ENCODE peak calls at places on chromosomes 5 and 9, in six cellular contexts. One of them, this sample, is unnamed.

GRCh38 chr9:94783121-94783664 is 56.7 kb downstream of the AOPEP start:
- DNase-seq in NCI-H2081: peak; percentile 92
- DNase-seq in activated T-helper 2 cell treated with anti-CD3 and anti-CD28 coated beads, Interferon-gamma antibody, Interleukin-2, Interleukin-4, amounts not matched to agents 10 μg/mL and 5 μg/mL and 100 μg/mL, durations not matched to agents 14 hours and 24 hours and 36 hours: peak; percentile 10
- DNase-seq in type B pancreatic cell: no peak
- DNase-seq in heart right ventricle: peak; percentile 34
- DNase-seq in K562: peak; percentile 70
- DNase-seq in this sample: peak; percentile 59

GRCh38 chr9:126957687-126958053 is 43.1 kb downstream of the RALGPS1 start:
- DNase-seq in type B pancreatic cell: no peak
- DNase-seq in K562: peak; percentile 23
- DNase-seq in activated T-helper 2 cell treated with anti-CD3 and anti-CD28 coated beads, Interferon-gamma antibody, Interleukin-2, Interleukin-4, amounts not matched to agents 10 μg/mL and 5 μg/mL and 100 μg/mL, durations not matched to agents 14 hours and 24 hours and 36 hours: no peak
- DNase-seq in heart right ventricle: no peak
- DNase-seq in NCI-H2081: no peak
- DNase-seq in this sample: no peak

GRCh38 chr5:135075621-135076585 is 41.9 kb upstream of the PITX1 start:
- DNase-seq in heart right ventricle: no peak
- DNase-seq in activated T-helper 2 cell treated with anti-CD3 and anti-CD28 coated beads, Interferon-gamma antibody, Interleukin-2, Interleukin-4, amounts not matched to agents 10 μg/mL and 5 μg/mL and 100 μg/mL, durations not matched to agents 14 hours and 24 hours and 36 hours: no peak
- DNase-seq in K562: no peak
- DNase-seq in type B pancreatic cell: no peak
- DNase-seq in NCI-H2081: no peak
- DNase-seq in this sample: no peak

GRCh38 chr5:88662801-88663360 is 220.1 kb downstream of the MEF2C start:
- DNase-seq in type B pancreatic cell: no peak
- DNase-seq in K562: no peak
- DNase-seq in heart right ventricle: no peak
- DNase-seq in NCI-H2081: no peak
- DNase-seq in activated T-helper 2 cell treated with anti-CD3 and anti-CD28 coated beads, Interferon-gamma antibody, Interleukin-2, Interleukin-4, amounts not matched to agents 10 μg/mL and 5 μg/mL and 100 μg/mL, durations not matched to agents 14 hours and 24 hours and 36 hours: no peak
- DNase-seq in this sample: no peak

GRCh38 chr9:108286807-108287206 is 569.0 kb downstream of the ACTL7B start:
- DNase-seq in heart right ventricle: no peak
- DNase-seq in K562: peak; percentile 20
- DNase-seq in type B pancreatic cell: no peak
- DNase-seq in NCI-H2081: no peak
- DNase-seq in activated T-helper 2 cell treated with anti-CD3 and anti-CD28 coated beads, Interferon-gamma antibody, Interleukin-2, Interleukin-4, amounts not matched to agents 10 μg/mL and 5 μg/mL and 100 μg/mL, durations not matched to agents 14 hours and 24 hours and 36 hours: no peak
- DNase-seq in this sample: no peak

GRCh38 chr5:23169660-23170416 is 316.7 kb upstream of the CDH12 start:
- DNase-seq in activated T-helper 2 cell treated with anti-CD3 and anti-CD28 coated beads, Interferon-gamma antibody, Interleukin-2, Interleukin-4, amounts not matched to agents 10 μg/mL and 5 μg/mL and 100 μg/mL, durations not matched to agents 14 hours and 24 hours and 36 hours: no peak
- DNase-seq in K562: no peak
- DNase-seq in NCI-H2081: no peak
- DNase-seq in type B pancreatic cell: no peak
- DNase-seq in heart right ventricle: no peak
- DNase-seq in this sample: no peak

GRCh38 chr5:32710335-32710858 is 724 bp upstream of the NPR3 start:
- DNase-seq in activated T-helper 2 cell treated with anti-CD3 and anti-CD28 coated beads, Interferon-gamma antibody, Interleukin-2, Interleukin-4, amounts not matched to agents 10 μg/mL and 5 μg/mL and 100 μg/mL, durations not matched to agents 14 hours and 24 hours and 36 hours: no peak
- DNase-seq in K562: no peak
- DNase-seq in heart right ventricle: peak; percentile 45
- DNase-seq in type B pancreatic cell: peak; percentile 72
- DNase-seq in NCI-H2081: no peak
- DNase-seq in this sample: peak; percentile 60

GRCh38 chr5:177154003-177154643 is 20.6 kb downstream of the NSD1 start:
- DNase-seq in K562: no peak
- DNase-seq in activated T-helper 2 cell treated with anti-CD3 and anti-CD28 coated beads, Interferon-gamma antibody, Interleukin-2, Interleukin-4, amounts not matched to agents 10 μg/mL and 5 μg/mL and 100 μg/mL, durations not matched to agents 14 hours and 24 hours and 36 hours: no peak
- DNase-seq in NCI-H2081: no peak
- DNase-seq in type B pancreatic cell: no peak
- DNase-seq in heart right ventricle: no peak
- DNase-seq in this sample: no peak

GRCh38 chr9:136329211-136329627 is 1.9 kb downstream of the GPSM1 start:
- DNase-seq in activated T-helper 2 cell treated with anti-CD3 and anti-CD28 coated beads, Interferon-gamma antibody, Interleukin-2, Interleukin-4, amounts not matched to agents 10 μg/mL and 5 μg/mL and 100 μg/mL, durations not matched to agents 14 hours and 24 hours and 36 hours: no peak
- DNase-seq in NCI-H2081: no peak
- DNase-seq in type B pancreatic cell: no peak
- DNase-seq in K562: no peak
- DNase-seq in heart right ventricle: peak; percentile 18
- DNase-seq in this sample: peak; percentile 38

GRCh38 chr5:174413520-174414314 is 310.7 kb upstream of the MSX2 start:
- DNase-seq in K562: no peak
- DNase-seq in type B pancreatic cell: no peak
- DNase-seq in activated T-helper 2 cell treated with anti-CD3 and anti-CD28 coated beads, Interferon-gamma antibody, Interleukin-2, Interleukin-4, amounts not matched to agents 10 μg/mL and 5 μg/mL and 100 μg/mL, durations not matched to agents 14 hours and 24 hours and 36 hours: no peak
- DNase-seq in NCI-H2081: no peak
- DNase-seq in heart right ventricle: no peak
- DNase-seq in this sample: no peak

GRCh38 chr9:133810556-133811195 is 72.5 kb upstream of the SARDH start:
- DNase-seq in K562: no peak
- DNase-seq in NCI-H2081: no peak
- DNase-seq in type B pancreatic cell: no peak
- DNase-seq in heart right ventricle: no peak
- DNase-seq in activated T-helper 2 cell treated with anti-CD3 and anti-CD28 coated beads, Interferon-gamma antibody, Interleukin-2, Interleukin-4, amounts not matched to agents 10 μg/mL and 5 μg/mL and 100 μg/mL, durations not matched to agents 14 hours and 24 hours and 36 hours: no peak
- DNase-seq in this sample: no peak

GRCh38 chr9:137194909-137195308 is 5.6 kb downstream of the TPRN start:
- DNase-seq in activated T-helper 2 cell treated with anti-CD3 and anti-CD28 coated beads, Interferon-gamma antibody, Interleukin-2, Interleukin-4, amounts not matched to agents 10 μg/mL and 5 μg/mL and 100 μg/mL, durations not matched to agents 14 hours and 24 hours and 36 hours: no peak
- DNase-seq in K562: no peak
- DNase-seq in heart right ventricle: no peak
- DNase-seq in type B pancreatic cell: no peak
- DNase-seq in NCI-H2081: peak; percentile 33
- DNase-seq in this sample: no peak

GRCh38 chr9:21974230-21974541 is 20.0 kb downstream of the CDKN2A start:
- DNase-seq in heart right ventricle: no peak
- DNase-seq in type B pancreatic cell: no peak
- DNase-seq in K562: no peak
- DNase-seq in activated T-helper 2 cell treated with anti-CD3 and anti-CD28 coated beads, Interferon-gamma antibody, Interleukin-2, Interleukin-4, amounts not matched to agents 10 μg/mL and 5 μg/mL and 100 μg/mL, durations not matched to agents 14 hours and 24 hours and 36 hours: no peak
- DNase-seq in NCI-H2081: no peak
- DNase-seq in this sample: no peak

GRCh38 chr5:40428129-40428528 is 251.6 kb upstream of the PTGER4 start:
- DNase-seq in type B pancreatic cell: no peak
- DNase-seq in K562: no peak
- DNase-seq in heart right ventricle: no peak
- DNase-seq in NCI-H2081: no peak
- DNase-seq in activated T-helper 2 cell treated with anti-CD3 and anti-CD28 coated beads, Interferon-gamma antibody, Interleukin-2, Interleukin-4, amounts not matched to agents 10 μg/mL and 5 μg/mL and 100 μg/mL, durations not matched to agents 14 hours and 24 hours and 36 hours: no peak
- DNase-seq in this sample: peak; percentile 39

GRCh38 chr5:2757563-2758311 is 6.3 kb upstream of the IRX2 start:
- DNase-seq in type B pancreatic cell: no peak
- DNase-seq in heart right ventricle: no peak
- DNase-seq in activated T-helper 2 cell treated with anti-CD3 and anti-CD28 coated beads, Interferon-gamma antibody, Interleukin-2, Interleukin-4, amounts not matched to agents 10 μg/mL and 5 μg/mL and 100 μg/mL, durations not matched to agents 14 hours and 24 hours and 36 hours: no peak
- DNase-seq in K562: no peak
- DNase-seq in NCI-H2081: no peak
- DNase-seq in this sample: no peak

GRCh38 chr5:90279091-90279490 is 130.5 kb downstream of the CETN3 start:
- DNase-seq in heart right ventricle: no peak
- DNase-seq in type B pancreatic cell: no peak
- DNase-seq in NCI-H2081: no peak
- DNase-seq in activated T-helper 2 cell treated with anti-CD3 and anti-CD28 coated beads, Interferon-gamma antibody, Interleukin-2, Interleukin-4, amounts not matched to agents 10 μg/mL and 5 μg/mL and 100 μg/mL, durations not matched to agents 14 hours and 24 hours and 36 hours: no peak
- DNase-seq in K562: no peak
- DNase-seq in this sample: no peak

GRCh38 chr9:113853333-113853732 is 22.8 kb upstream of the ZNF618 start:
- DNase-seq in activated T-helper 2 cell treated with anti-CD3 and anti-CD28 coated beads, Interferon-gamma antibody, Interleukin-2, Interleukin-4, amounts not matched to agents 10 μg/mL and 5 μg/mL and 100 μg/mL, durations not matched to agents 14 hours and 24 hours and 36 hours: no peak
- DNase-seq in K562: peak; percentile 21
- DNase-seq in type B pancreatic cell: no peak
- DNase-seq in NCI-H2081: no peak
- DNase-seq in heart right ventricle: no peak
- DNase-seq in this sample: no peak

GRCh38 chr5:119678351-119679028 is 49.1 kb downstream of the FAM170A start:
- DNase-seq in K562: no peak
- DNase-seq in heart right ventricle: no peak
- DNase-seq in type B pancreatic cell: no peak
- DNase-seq in activated T-helper 2 cell treated with anti-CD3 and anti-CD28 coated beads, Interferon-gamma antibody, Interleukin-2, Interleukin-4, amounts not matched to agents 10 μg/mL and 5 μg/mL and 100 μg/mL, durations not matched to agents 14 hours and 24 hours and 36 hours: no peak
- DNase-seq in NCI-H2081: no peak
- DNase-seq in this sample: no peak

GRCh38 chr9:111036946-111037743 is 1.1 kb downstream of the LPAR1 start:
- DNase-seq in K562: no peak
- DNase-seq in activated T-helper 2 cell treated with anti-CD3 and anti-CD28 coated beads, Interferon-gamma antibody, Interleukin-2, Interleukin-4, amounts not matched to agents 10 μg/mL and 5 μg/mL and 100 μg/mL, durations not matched to agents 14 hours and 24 hours and 36 hours: no peak
- DNase-seq in type B pancreatic cell: no peak
- DNase-seq in NCI-H2081: no peak
- DNase-seq in heart right ventricle: no peak
- DNase-seq in this sample: no peak

GRCh38 chr5:33662721-33663435 is 222.1 kb downstream of the TARS1 start:
- DNase-seq in NCI-H2081: no peak
- DNase-seq in activated T-helper 2 cell treated with anti-CD3 and anti-CD28 coated beads, Interferon-gamma antibody, Interleukin-2, Interleukin-4, amounts not matched to agents 10 μg/mL and 5 μg/mL and 100 μg/mL, durations not matched to agents 14 hours and 24 hours and 36 hours: no peak
- DNase-seq in K562: no peak
- DNase-seq in type B pancreatic cell: no peak
- DNase-seq in heart right ventricle: no peak
- DNase-seq in this sample: no peak

GRCh38 chr5:139451878-139452660 is 10.5 kb downstream of the ECSCR start:
- DNase-seq in K562: no peak
- DNase-seq in type B pancreatic cell: no peak
- DNase-seq in activated T-helper 2 cell treated with anti-CD3 and anti-CD28 coated beads, Interferon-gamma antibody, Interleukin-2, Interleukin-4, amounts not matched to agents 10 μg/mL and 5 μg/mL and 100 μg/mL, durations not matched to agents 14 hours and 24 hours and 36 hours: no peak
- DNase-seq in heart right ventricle: no peak
- DNase-seq in NCI-H2081: no peak
- DNase-seq in this sample: no peak

GRCh38 chr5:107673106-107673367 is 2.3 kb upstream of the EFNA5 start:
- DNase-seq in NCI-H2081: peak; percentile 41
- DNase-seq in type B pancreatic cell: no peak
- DNase-seq in activated T-helper 2 cell treated with anti-CD3 and anti-CD28 coated beads, Interferon-gamma antibody, Interleukin-2, Interleukin-4, amounts not matched to agents 10 μg/mL and 5 μg/mL and 100 μg/mL, durations not matched to agents 14 hours and 24 hours and 36 hours: no peak
- DNase-seq in K562: no peak
- DNase-seq in heart right ventricle: no peak
- DNase-seq in this sample: no peak

GRCh38 chr9:133396952-133397351 is 20.8 kb downstream of the STKLD1 start:
- DNase-seq in type B pancreatic cell: no peak
- DNase-seq in K562: peak; percentile 60
- DNase-seq in activated T-helper 2 cell treated with anti-CD3 and anti-CD28 coated beads, Interferon-gamma antibody, Interleukin-2, Interleukin-4, amounts not matched to agents 10 μg/mL and 5 μg/mL and 100 μg/mL, durations not matched to agents 14 hours and 24 hours and 36 hours: no peak
- DNase-seq in NCI-H2081: no peak
- DNase-seq in heart right ventricle: no peak
- DNase-seq in this sample: no peak

GRCh38 chr9:7910426-7911015 is 110.9 kb upstream of the DMAC1 start:
- DNase-seq in K562: no peak
- DNase-seq in NCI-H2081: no peak
- DNase-seq in activated T-helper 2 cell treated with anti-CD3 and anti-CD28 coated beads, Interferon-gamma antibody, Interleukin-2, Interleukin-4, amounts not matched to agents 10 μg/mL and 5 μg/mL and 100 μg/mL, durations not matched to agents 14 hours and 24 hours and 36 hours: no peak
- DNase-seq in heart right ventricle: no peak
- DNase-seq in type B pancreatic cell: no peak
- DNase-seq in this sample: peak; percentile 32

GRCh38 chr5:139638090-139638735 is 9.9 kb upstream of the CXXC5 start:
- DNase-seq in heart right ventricle: peak; percentile 86
- DNase-seq in NCI-H2081: peak; percentile 25
- DNase-seq in type B pancreatic cell: peak; percentile 70
- DNase-seq in activated T-helper 2 cell treated with anti-CD3 and anti-CD28 coated beads, Interferon-gamma antibody, Interleukin-2, Interleukin-4, amounts not matched to agents 10 μg/mL and 5 μg/mL and 100 μg/mL, durations not matched to agents 14 hours and 24 hours and 36 hours: no peak
- DNase-seq in K562: peak; percentile 72
- DNase-seq in this sample: peak; percentile 91

GRCh38 chr9:79572891-79573696 is 1.3 kb downstream of the TLE4 start:
- DNase-seq in heart right ventricle: peak; percentile 57
- DNase-seq in type B pancreatic cell: peak; percentile 74
- DNase-seq in NCI-H2081: no peak
- DNase-seq in activated T-helper 2 cell treated with anti-CD3 and anti-CD28 coated beads, Interferon-gamma antibody, Interleukin-2, Interleukin-4, amounts not matched to agents 10 μg/mL and 5 μg/mL and 100 μg/mL, durations not matched to agents 14 hours and 24 hours and 36 hours: peak; percentile 61
- DNase-seq in K562: peak; percentile 13
- DNase-seq in this sample: peak; percentile 76

GRCh38 chr5:1883120-1883924 is 597 bp upstream of the IRX4 start:
- DNase-seq in activated T-helper 2 cell treated with anti-CD3 and anti-CD28 coated beads, Interferon-gamma antibody, Interleukin-2, Interleukin-4, amounts not matched to agents 10 μg/mL and 5 μg/mL and 100 μg/mL, durations not matched to agents 14 hours and 24 hours and 36 hours: no peak
- DNase-seq in heart right ventricle: peak; percentile 38
- DNase-seq in NCI-H2081: no peak
- DNase-seq in type B pancreatic cell: no peak
- DNase-seq in K562: no peak
- DNase-seq in this sample: peak; percentile 66

GRCh38 chr5:10490927-10491672 is 49.4 kb downstream of the ROPN1L start:
- DNase-seq in K562: no peak
- DNase-seq in NCI-H2081: no peak
- DNase-seq in type B pancreatic cell: no peak
- DNase-seq in activated T-helper 2 cell treated with anti-CD3 and anti-CD28 coated beads, Interferon-gamma antibody, Interleukin-2, Interleukin-4, amounts not matched to agents 10 μg/mL and 5 μg/mL and 100 μg/mL, durations not matched to agents 14 hours and 24 hours and 36 hours: no peak
- DNase-seq in heart right ventricle: no peak
- DNase-seq in this sample: no peak

GRCh38 chr9:33447404-33448158 is at the start of gene AQP3:
- DNase-seq in NCI-H2081: peak; percentile 60
- DNase-seq in type B pancreatic cell: peak; percentile 76
- DNase-seq in activated T-helper 2 cell treated with anti-CD3 and anti-CD28 coated beads, Interferon-gamma antibody, Interleukin-2, Interleukin-4, amounts not matched to agents 10 μg/mL and 5 μg/mL and 100 μg/mL, durations not matched to agents 14 hours and 24 hours and 36 hours: peak; percentile 75
- DNase-seq in heart right ventricle: peak; percentile 74
- DNase-seq in K562: peak; percentile 75
- DNase-seq in this sample: peak; percentile 80